ENCODE peak calls at places on chromosomes 11 and 22, in five cellular contexts. E is kidney glomerular epithelial cell; F is fibroblast of lung; D is NCI-H2081; W is CD8-positive, alpha-beta T cell. C is an unnamed sample.

GRCh38 chr11:100445231-100445735 is 241.8 kb upstream of the ARHGAP42 start:
- DNase-seq in E (peak), F (no peak), D (peak), W (no peak), C (peak)

GRCh38 chr22:50326959-50327710 is at the start of gene DENND6B:
- DNase-seq in E (peak), F (peak), D (peak), W (peak), C (peak)

GRCh38 chr11:22459053-22459452 is 120.9 kb downstream of the SLC17A6 start:
- DNase-seq in E (no peak), F (peak), D (no peak), W (no peak), C (peak)

GRCh38 chr11:31958086-31958735 is 132.7 kb upstream of the RCN1 start:
- DNase-seq in E (no peak), F (peak), D (peak), W (peak), C (peak)

GRCh38 chr22:11042116-11042515 is 4485.9 kb upstream of the OR11H1 start:
- DNase-seq in E (no peak), F (no peak), D (no peak), W (no peak), C (no peak)

GRCh38 chr11:1126491-1126926 is 31.2 kb upstream of the MUC5AC start:
- DNase-seq in E (no peak), F (no peak), D (no peak), W (no peak), C (no peak)

GRCh38 chr11:2580061-2580421 is 119.8 kb downstream of the KCNQ1OT1 start:
- DNase-seq in E (no peak), F (no peak), D (no peak), W (no peak), C (no peak)

GRCh38 chr11:133937015-133937414 is 19.8 kb downstream of the IGSF9B start:
- DNase-seq in E (no peak), F (no peak), D (no peak), W (no peak), C (no peak)

GRCh38 chr11:120248551-120249278 is 8.8 kb downstream of the POU2F3 start:
- DNase-seq in E (peak), F (peak), D (no peak), W (no peak), C (peak)

GRCh38 chr22:20591660-20592310 is 84.4 kb downstream of the MED15 start:
- DNase-seq in E (no peak), F (peak), D (no peak), W (no peak), C (no peak)

GRCh38 chr22:44413211-44413610 is 84.8 kb downstream of the RTL6 start:
- DNase-seq in E (no peak), F (no peak), D (no peak), W (no peak), C (no peak)

GRCh38 chr11:20388096-20389055 is 860 bp downstream of the PRMT3 start:
- DNase-seq in E (peak), F (no peak), D (peak), W (no peak), C (peak)

GRCh38 chr22:40200795-40201194 is 23.1 kb downstream of the TNRC6B start:
- DNase-seq in E (no peak), F (no peak), D (no peak), W (no peak), C (no peak)

GRCh38 chr22:49999063-49999900 is 13.3 kb downstream of the IL17REL start:
- DNase-seq in E (no peak), F (no peak), D (no peak), W (no peak), C (no peak)

GRCh38 chr11:48020092-48020755 is 39.9 kb downstream of the PTPRJ start:
- DNase-seq in E (no peak), F (no peak), D (no peak), W (no peak), C (no peak)

GRCh38 chr11:93288767-93289166 is 41.8 kb upstream of the DEUP1 start:
- DNase-seq in E (no peak), F (no peak), D (no peak), W (no peak), C (no peak)

GRCh38 chr11:57311109-57311936 is 13.4 kb downstream of the TNKS1BP1 start:
- DNase-seq in E (peak), F (peak), D (peak), W (no peak), C (peak)

GRCh38 chr11:43992834-43993637 is 50.6 kb downstream of the C11orf96 start:
- DNase-seq in E (no peak), F (peak), D (no peak), W (no peak), C (no peak)

GRCh38 chr11:44946268-44946667 is 4.4 kb downstream of the TP53I11 start:
- DNase-seq in E (no peak), F (no peak), D (no peak), W (no peak), C (no peak)

GRCh38 chr11:15947681-15948648 is 408.4 kb downstream of the SOX6 start:
- DNase-seq in E (no peak), F (no peak), D (no peak), W (no peak), C (peak)

GRCh38 chr11:1299621-1300020 is 9.8 kb downstream of the TOLLIP start:
- DNase-seq in E (no peak), F (no peak), D (no peak), W (no peak), C (no peak)

GRCh38 chr11:36333897-36334296 is 37.8 kb downstream of the PRR5L start:
- DNase-seq in E (no peak), F (peak), D (peak), W (no peak), C (no peak)

GRCh38 chr11:34263462-34264186 is 94.2 kb downstream of the ABTB2 start:
- DNase-seq in E (peak), F (peak), D (peak), W (no peak), C (peak)

GRCh38 chr11:114172055-114172861 is 112.7 kb downstream of the ZBTB16 start:
- DNase-seq in E (no peak), F (no peak), D (peak), W (no peak), C (no peak)

C was measured in kidney tubule cell.